ENCODE peak calls at places on chromosome 13, in four cellular contexts. H is cardiac muscle cell, J is thoracic aorta, G is stomach. I is an unnamed sample.

GRCh38 chr13:106121173-106121754 is 414.2 kb downstream of the EFNB2 start:
- DNase-seq in H (no peak), J (no peak), G (no peak), I (no peak)

GRCh38 chr13:110126391-110126961 is 180.5 kb downstream of the COL4A1 start:
- DNase-seq in H (peak; percentile 70), J (no peak), G (no peak), I (no peak)

GRCh38 chr13:107210216-107211010 is 642.5 kb upstream of the ARGLU1 start:
- DNase-seq in H (no peak), J (no peak), G (no peak), I (no peak)

GRCh38 chr13:60427285-60427684 is 30.3 kb downstream of the TDRD3 start:
- DNase-seq in H (no peak), J (no peak), G (no peak), I (no peak)

GRCh38 chr13:40074338-40074737 is 418.9 kb downstream of the COG6 start:
- DNase-seq in H (no peak), J (no peak), G (no peak), I (no peak)

GRCh38 chr13:97114696-97115095 is 107.4 kb upstream of the MBNL2 start:
- DNase-seq in H (no peak), J (no peak), G (no peak), I (no peak)

GRCh38 chr13:91346062-91346461 is 1.4 kb upstream of the MIR17HG start:
- DNase-seq in H (no peak), J (no peak), G (no peak), I (no peak)

GRCh38 chr13:44967656-44968451 is 21.4 kb downstream of the NUFIP1 start:
- DNase-seq in H (no peak), J (no peak), G (no peak), I (no peak)

GRCh38 chr13:31896427-31896826 is 135.1 kb upstream of the FRY start:
- DNase-seq in H (no peak), J (no peak), G (no peak), I (no peak)

GRCh38 chr13:80115616-80116015 is 225.3 kb downstream of the SPRY2 start:
- DNase-seq in H (no peak), J (no peak), G (no peak), I (no peak)

GRCh38 chr13:41547253-41548000 is 90.1 kb downstream of the RGCC start:
- DNase-seq in H (no peak), J (no peak), G (no peak), I (no peak)

GRCh38 chr13:90882551-90882950 is 464.9 kb upstream of the MIR17HG start:
- DNase-seq in H (no peak), J (no peak), G (no peak), I (no peak)

GRCh38 chr13:39602277-39602613 is 748 bp downstream of the LHFPL6 start:
- DNase-seq in H (no peak), J (no peak), G (no peak), I (no peak)

GRCh38 chr13:39326471-39326870 is 276.5 kb downstream of the LHFPL6 start:
- DNase-seq in H (no peak), J (no peak), G (no peak), I (no peak)

GRCh38 chr13:47555235-47555634 is 445.8 kb downstream of the SUCLA2 start:
- DNase-seq in H (no peak), J (no peak), G (no peak), I (no peak)

GRCh38 chr13:99501952-99502310 is 659 bp downstream of the TM9SF2 start:
- DNase-seq in H (peak; percentile 39), J (no peak), G (peak; percentile 30), I (no peak)

GRCh38 chr13:92362717-92363116 is 863.9 kb upstream of the GPC6 start:
- DNase-seq in H (no peak), J (no peak), G (no peak), I (no peak)

GRCh38 chr13:107512551-107512950 is 702.8 kb downstream of the LIG4 start:
- DNase-seq in H (no peak), J (no peak), G (no peak), I (no peak)

GRCh38 chr13:105370011-105370645 is 1165.3 kb downstream of the EFNB2 start:
- DNase-seq in H (no peak), J (no peak), G (no peak), I (no peak)

GRCh38 chr13:31947105-31947504 is 84.5 kb upstream of the FRY start:
- DNase-seq in H (no peak), J (no peak), G (no peak), I (no peak)

GRCh38 chr13:113981201-113981605 is 7.3 kb upstream of the C13orf46 start:
- DNase-seq in H (no peak), J (peak; percentile 1), G (peak; percentile 98), I (peak; percentile 81)

GRCh38 chr13:110466261-110466660 is 95.3 kb downstream of the RAB20 start:
- DNase-seq in H (no peak), J (no peak), G (no peak), I (no peak)

GRCh38 chr13:23921451-23921888 is 24.2 kb upstream of the C1QTNF9B start:
- DNase-seq in H (peak; percentile 80), J (no peak), G (no peak), I (no peak)

GRCh38 chr13:23583491-23583890 is 13.3 kb downstream of the TNFRSF19 start:
- DNase-seq in H (no peak), J (no peak), G (no peak), I (no peak)

GRCh38 chr13:30153871-30154426 is 153.4 kb downstream of the KATNAL1 start:
- DNase-seq in H (peak; percentile 61), J (no peak), G (no peak), I (no peak)

GRCh38 chr13:26962671-26963070 is 202.1 kb upstream of the GPR12 start:
- DNase-seq in H (no peak), J (no peak), G (no peak), I (no peak)

GRCh38 chr13:38417727-38418126 is 68.1 kb downstream of the UFM1 start:
- DNase-seq in H (no peak), J (no peak), G (no peak), I (no peak)

GRCh38 chr13:85519363-85519762 is 279.9 kb downstream of the SLITRK6 start:
- DNase-seq in H (no peak), J (no peak), G (no peak), I (no peak)

GRCh38 chr13:108407495-108407894 is 138.0 kb downstream of the TNFSF13B start:
- DNase-seq in H (no peak), J (no peak), G (no peak), I (no peak)

GRCh38 chr13:95117092-95117491 is 184.2 kb downstream of the ABCC4 start:
- DNase-seq in H (no peak), J (no peak), G (no peak), I (no peak)

GRCh38 chr13:80824231-80824630 is 483.3 kb upstream of the SPRY2 start:
- DNase-seq in H (no peak), J (no peak), G (no peak), I (no peak)

GRCh38 chr13:30006246-30006645 is 155.8 kb upstream of the UBL3 start:
- DNase-seq in H (no peak), J (no peak), G (no peak), I (no peak)

GRCh38 chr13:39821977-39822376 is 166.5 kb downstream of the COG6 start:
- DNase-seq in H (no peak), J (no peak), G (no peak), I (no peak)

GRCh38 chr13:21344662-21345176 is 114.4 kb downstream of the ZDHHC20 start:
- DNase-seq in H (no peak), J (no peak), G (no peak), I (no peak)

GRCh38 chr13:29761815-29762214 is 88.6 kb downstream of the UBL3 start:
- DNase-seq in H (no peak), J (no peak), G (no peak), I (no peak)

GRCh38 chr13:87954116-87954515 is 282.9 kb downstream of the SLITRK5 start:
- DNase-seq in H (no peak), J (no peak), G (no peak), I (no peak)

GRCh38 chr13:101301053-101301452 is 115.3 kb downstream of the NALCN start:
- DNase-seq in H (no peak), J (no peak), G (no peak), I (no peak)

GRCh38 chr13:101305981-101306411 is 110.3 kb downstream of the NALCN start:
- DNase-seq in H (no peak), J (no peak), G (no peak), I (no peak)

GRCh38 chr13:101300531-101300930 is 115.8 kb downstream of the NALCN start:
- DNase-seq in H (no peak), J (no peak), G (no peak), I (no peak)

GRCh38 chr13:101306773-101307172 is 109.5 kb downstream of the NALCN start:
- DNase-seq in H (no peak), J (no peak), G (no peak), I (no peak)

DNA sequence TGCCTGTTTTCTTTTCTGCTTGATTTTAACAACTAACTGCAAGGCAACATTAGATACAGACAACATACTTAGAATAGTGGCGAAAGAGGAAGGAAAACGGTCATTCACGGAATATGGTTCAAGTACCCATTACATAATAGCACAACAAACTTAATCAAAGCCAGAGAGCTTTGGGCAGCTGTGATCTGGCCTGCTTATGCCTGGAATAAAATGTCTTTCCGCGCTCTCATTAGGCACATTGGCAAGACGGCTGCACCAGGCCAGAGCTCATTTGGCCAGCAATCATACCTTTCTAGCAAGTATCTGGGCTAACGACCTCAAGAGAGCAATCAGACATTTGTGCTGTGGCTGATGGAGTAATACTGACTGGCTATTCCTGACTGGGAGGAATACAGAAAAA is 112.8 kb downstream of the NALCN start:
- DNase-seq in H (no peak), J (no peak), G (no peak), I (no peak)
- H3K27ac ChIP-seq in H (no peak overlapping the region), J (peak overlapping the region; percentile 3), G (no peak overlapping the region), I (no peak overlapping the region)

GRCh38 chr13:46166947-46167610 is 14.9 kb downstream of the LCP1 start:
- DNase-seq in H (no peak), J (no peak), G (no peak), I (no peak)
- H3K27ac ChIP-seq in H (no peak overlapping the region), J (no peak overlapping the region), G (no peak overlapping the region), I (no peak overlapping the region)

GRCh38 chr13:112692104-112692503 is 2.3 kb downstream of the ATP11A start:
- DNase-seq in H (no peak), J (no peak), G (peak; percentile 16), I (no peak)
- H3K27ac ChIP-seq in H (peak overlapping the region; percentile 94), J (no peak overlapping the region), G (peak overlapping the region; percentile 44), I (no peak overlapping the region)

GRCh38 chr13:98147521-98147920 is 4.6 kb downstream of the FARP1 start:
- DNase-seq in H (no peak), J (no peak), G (no peak), I (no peak)

GRCh38 chr13:98155475-98156111 is 12.7 kb downstream of the FARP1 start:
- DNase-seq in H (no peak), J (no peak), G (no peak), I (no peak)

GRCh38 chr13:98156259-98156658 is 13.4 kb downstream of the FARP1 start:
- DNase-seq in H (no peak), J (no peak), G (no peak), I (no peak)

DNA sequence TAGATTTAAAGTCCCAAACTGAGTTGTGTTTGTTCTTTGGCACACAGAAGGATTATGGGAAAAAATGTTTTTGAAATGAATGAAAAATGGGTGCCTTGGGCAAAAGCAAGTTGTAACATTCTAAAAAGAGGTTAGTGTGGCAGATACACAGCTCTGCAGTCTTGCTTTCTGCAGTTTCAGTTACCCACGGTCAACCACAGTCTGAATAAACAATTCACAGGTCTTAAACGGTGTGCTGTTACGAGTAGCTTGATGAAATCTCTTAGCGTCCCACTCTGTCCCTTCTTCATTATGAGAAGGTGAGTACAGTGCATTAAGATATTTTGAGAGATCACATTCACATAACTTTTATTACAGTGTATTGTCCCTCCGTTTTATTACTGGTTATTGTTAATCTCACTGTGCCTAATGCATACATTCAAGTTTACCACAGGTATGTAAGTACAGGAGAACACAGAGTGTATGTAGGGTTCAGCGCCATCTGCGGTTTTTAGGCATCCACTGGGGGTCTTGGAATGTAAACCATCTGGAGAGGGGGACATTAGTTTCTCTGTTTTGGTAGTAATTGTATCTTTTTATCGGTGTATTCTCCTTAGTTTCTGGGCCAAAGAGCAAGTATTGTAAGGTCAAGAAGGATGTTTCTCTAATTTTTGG is 8.1 kb downstream of the FARP1 start:
- DNase-seq in H (no peak), J (no peak), G (no peak), I (no peak)
- H3K27ac ChIP-seq in H (no peak overlapping the region), J (no peak overlapping the region), G (no peak overlapping the region), I (no peak overlapping the region)